ENCODE peak calls at places on chromosomes 5 and 9, in ten cellular contexts. B is body of pancreas; D is pancreas; C is ascending aorta; V is CD8-positive, alpha-beta T cell; J is foreskin keratinocyte; M is psoas muscle; R is colonic mucosa; F is bronchial epithelial cell; H is fibroblast of lung. U is an unnamed sample. For H3K27me3, the result is how much of the 10 kb centered on the place peaks cover.

GRCh38 chr5:175123542-175123941 is 320.4 kb downstream of the DRD1 start:
- DNase-seq in B (no peak), D (no peak), C (no peak), V (no peak), J (no peak), M (no peak), R (no peak), F (no peak), H (no peak), U (no peak)

GRCh38 chr9:77588319-77588937 is 59.7 kb downstream of the GNA14 start:
- DNase-seq in B (no peak), D (no peak), C (no peak), V (no peak), J (peak), M (no peak), R (no peak), F (peak), H (peak), U (peak)

GRCh38 chr5:34533582-34534236 is 122.4 kb upstream of the RAI14 start:
- DNase-seq in B (no peak), D (no peak), C (no peak), V (no peak), J (no peak), M (no peak), R (no peak), F (no peak), H (no peak), U (no peak)

GRCh38 chr5:52831776-52832511 is 44.2 kb downstream of the ITGA1 start:
- DNase-seq in B (no peak), D (no peak), C (no peak), V (no peak), J (no peak), M (no peak), R (no peak), F (no peak), H (no peak), U (no peak)

GRCh38 chr9:127280880-127281660 is 16.5 kb downstream of the GARNL3 start:
- DNase-seq in B (no peak), D (no peak), C (no peak), V (no peak), J (no peak), M (no peak), R (no peak), F (no peak), H (no peak), U (no peak)

GRCh38 chr9:129291041-129291501 is 113.0 kb upstream of the IER5L start:
- DNase-seq in B (no peak), D (peak), C (no peak), V (no peak), J (no peak), M (peak), R (no peak), F (no peak), H (no peak), U (no peak)

GRCh38 chr9:99592834-99593584 is 228.7 kb upstream of the NR4A3 start:
- DNase-seq in B (no peak), D (no peak), C (no peak), V (no peak), J (no peak), M (no peak), R (no peak), F (no peak), H (no peak), U (no peak)

GRCh38 chr5:169107316-169107715 is 193.6 kb downstream of the SLIT3 start:
- DNase-seq in B (no peak), D (no peak), C (no peak), V (no peak), J (no peak), M (no peak), R (no peak), F (no peak), H (no peak), U (no peak)

GRCh38 chr5:154179846-154180710 is 10.5 kb upstream of the GALNT10 start:
- DNase-seq in B (peak), D (no peak), C (no peak), V (peak), J (peak), M (no peak), R (peak), F (peak), H (peak), U (no peak)

GRCh38 chr9:130834371-130835311 is at the start of gene ABL1:
- DNase-seq in B (peak), D (peak), C (peak), V (peak), J (peak), M (peak), R (peak), F (peak), H (peak), U (no peak)

GRCh38 chr5:132460835-132461230 is 29.7 kb downstream of the IRF1 start:
- DNase-seq in B (no peak), D (no peak), C (no peak), V (no peak), J (no peak), M (no peak), R (no peak), F (no peak), H (no peak), U (no peak)

GRCh38 chr9:137156567-137157375 is 13.1 kb downstream of the LRRC26 start:
- DNase-seq in B (no peak), D (no peak), C (no peak), V (peak), J (no peak), M (no peak), R (peak), F (no peak), H (peak), U (no peak)

GRCh38 chr9:2116073-2116472 is 100.9 kb downstream of the SMARCA2 start:
- DNase-seq in B (no peak), D (no peak), C (no peak), V (no peak), J (no peak), M (no peak), R (no peak), F (peak), H (peak), U (no peak)

GRCh38 chr5:133977858-133978257 is 9.4 kb upstream of the C5orf15 start:
- DNase-seq in B (no peak), D (no peak), C (no peak), V (no peak), J (peak), M (no peak), R (no peak), F (peak), H (peak), U (peak)

GRCh38 chr5:4156889-4157288 is 561.3 kb downstream of the IRX1 start:
- DNase-seq in B (no peak), D (no peak), C (no peak), V (no peak), J (peak), M (no peak), R (no peak), F (peak), H (no peak), U (no peak)

GRCh38 chr9:81417885-81418284 is 271.5 kb downstream of the TLE1 start:
- DNase-seq in B (no peak), D (no peak), C (no peak), V (no peak), J (no peak), M (no peak), R (no peak), F (no peak), H (peak), U (no peak)

GRCh38 chr9:87585456-87585855 is 87.8 kb downstream of the DAPK1 start:
- DNase-seq in B (no peak), D (no peak), C (no peak), V (no peak), J (no peak), M (no peak), R (no peak), F (no peak), H (no peak), U (no peak)

GRCh38 chr5:113331201-113331551 is 103.6 kb downstream of the TSSK1B start:
- DNase-seq in B (no peak), D (no peak), C (no peak), V (no peak), J (no peak), M (no peak), R (no peak), F (no peak), H (peak), U (no peak)

GRCh38 chr9:129273941-129274709 is 96.1 kb upstream of the IER5L start:
- DNase-seq in B (peak), D (peak), C (no peak), V (no peak), J (no peak), M (peak), R (no peak), F (no peak), H (no peak), U (no peak)

GRCh38 chr5:116371935-116372334 is 202.7 kb downstream of the SEMA6A start:
- DNase-seq in B (no peak), D (no peak), C (no peak), V (no peak), J (no peak), M (no peak), R (no peak), F (no peak), H (no peak), U (no peak)

GRCh38 chr9:135344915-135345500 is 134.6 kb upstream of the PPP1R26 start:
- DNase-seq in B (no peak), D (peak), C (no peak), V (no peak), J (no peak), M (no peak), R (no peak), F (no peak), H (no peak), U (no peak)

GRCh38 chr9:6931913-6932312 is 174.1 kb downstream of the KDM4C start:
- DNase-seq in B (peak), D (no peak), C (peak), V (peak), J (peak), M (peak), R (no peak), F (peak), H (peak), U (no peak)

GRCh38 chr9:131613346-131613745 is 68.0 kb downstream of the PRRT1B start:
- DNase-seq in B (no peak), D (no peak), C (no peak), V (no peak), J (no peak), M (no peak), R (no peak), F (no peak), H (no peak), U (no peak)

GRCh38 chr5:88687253-88687955 is 195.6 kb downstream of the MEF2C start:
- DNase-seq in B (no peak), D (no peak), C (no peak), V (no peak), J (no peak), M (no peak), R (no peak), F (no peak), H (no peak), U (no peak)

GRCh38 chr5:14138608-14139540 is 4.3 kb upstream of the TRIO start:
- DNase-seq in B (no peak), D (no peak), C (no peak), V (no peak), J (no peak), M (no peak), R (no peak), F (no peak), H (no peak), U (no peak)

GRCh38 chr5:15807861-15808260 is 307.9 kb downstream of the FBXL7 start:
- DNase-seq in B (no peak), D (no peak), C (no peak), V (no peak), J (no peak), M (no peak), R (no peak), F (peak), H (peak), U (no peak)

GRCh38 chr5:191036-191948 is at the start of gene LRRC14B:
- DNase-seq in B (no peak), D (peak), C (peak), V (peak), J (peak), M (peak), R (no peak), F (no peak), H (no peak), U (no peak)

GRCh38 chr5:138722518-138722917 is 30.7 kb upstream of the CTNNA1 start:
- DNase-seq in B (no peak), D (no peak), C (no peak), V (no peak), J (peak), M (no peak), R (no peak), F (peak), H (no peak), U (no peak)

GRCh38 chr5:157611571-157612067 is 36.0 kb upstream of the ADAM19 start:
- DNase-seq in B (no peak), D (no peak), C (no peak), V (no peak), J (no peak), M (no peak), R (no peak), F (no peak), H (no peak), U (no peak)

GRCh38 chr9:76687861-76688374 is 76.3 kb upstream of the PCA3 start:
- DNase-seq in B (no peak), D (no peak), C (peak), V (no peak), J (peak), M (no peak), R (no peak), F (peak), H (peak), U (peak)

GRCh38 chr5:101346906-101347305 is 443.8 kb upstream of the ST8SIA4 start:
- DNase-seq in B (no peak), D (no peak), C (no peak), V (no peak), J (no peak), M (no peak), R (no peak), F (no peak), H (no peak), U (no peak)

GRCh38 chr9:3498691-3499090 is 27.1 kb downstream of the RFX3 start:
- DNase-seq in B (no peak), D (no peak), C (no peak), V (no peak), J (no peak), M (no peak), R (no peak), F (peak), H (peak), U (no peak)

GRCh38 chr9:93020785-93021670 is 37.5 kb upstream of the SUSD3 start:
- DNase-seq in B (no peak), D (no peak), C (no peak), V (no peak), J (no peak), M (no peak), R (no peak), F (no peak), H (no peak), U (no peak)

GRCh38 chr5:95838001-95838520 is 15.5 kb upstream of the GLRX start:
- DNase-seq in B (no peak), D (peak), C (no peak), V (no peak), J (no peak), M (peak), R (no peak), F (no peak), H (no peak), U (no peak)

GRCh38 chr9:29416204-29416603 is 1842.9 kb upstream of the C9orf72 start:
- DNase-seq in B (no peak), D (no peak), C (no peak), V (no peak), J (no peak), M (no peak), R (no peak), F (no peak), H (no peak), U (no peak)

GRCh38 chr9:109536859-109537258 is 38.8 kb upstream of the PTPN3 start:
- DNase-seq in B (no peak), D (no peak), C (no peak), V (no peak), J (no peak), M (no peak), R (no peak), F (no peak), H (no peak), U (no peak)

GRCh38 chr5:139955616-139956283 is 87.3 kb downstream of the NRG2 start:
- DNase-seq in B (no peak), D (no peak), C (no peak), V (no peak), J (no peak), M (no peak), R (no peak), F (no peak), H (no peak), U (no peak)

GRCh38 chr5:111685969-111686368 is 71.0 kb downstream of the NREP start:
- DNase-seq in B (no peak), D (no peak), C (no peak), V (no peak), J (no peak), M (no peak), R (no peak), F (no peak), H (no peak), U (no peak)
- TF ChIP-seq CTCF in B (peak), D (no peak), C (no peak), V (no peak), J (peak), M (peak), R (no peak), F (peak), H (no peak), U (no peak)

GRCh38 chr9:118929317-118929716 is 439.9 kb downstream of the BRINP1 start:
- DNase-seq in B (no peak), D (no peak), C (no peak), V (no peak), J (peak), M (no peak), R (no peak), F (peak), H (no peak), U (peak)
- H3K27me3 ChIP-seq in B (under half), D (under half), C (under half), V (under half), J (under half), M (under half), R (under half), F (under half), H (under half), U (under half)

GRCh38 chr5:160118349-160119141 is 705 bp downstream of the PWWP2A start:
- DNase-seq in B (peak), D (peak), C (no peak), V (peak), J (no peak), M (peak), R (peak), F (no peak), H (peak), U (no peak)

GRCh38 chr5:160116991-160117390 is 2.3 kb downstream of the PWWP2A start:
- DNase-seq in B (no peak), D (no peak), C (no peak), V (no peak), J (no peak), M (no peak), R (no peak), F (no peak), H (no peak), U (no peak)

GRCh38 chr5:160119905-160120266 is 636 bp upstream of the PWWP2A start:
- DNase-seq in B (no peak), D (no peak), C (no peak), V (no peak), J (no peak), M (no peak), R (no peak), F (no peak), H (no peak), U (no peak)

DNA sequence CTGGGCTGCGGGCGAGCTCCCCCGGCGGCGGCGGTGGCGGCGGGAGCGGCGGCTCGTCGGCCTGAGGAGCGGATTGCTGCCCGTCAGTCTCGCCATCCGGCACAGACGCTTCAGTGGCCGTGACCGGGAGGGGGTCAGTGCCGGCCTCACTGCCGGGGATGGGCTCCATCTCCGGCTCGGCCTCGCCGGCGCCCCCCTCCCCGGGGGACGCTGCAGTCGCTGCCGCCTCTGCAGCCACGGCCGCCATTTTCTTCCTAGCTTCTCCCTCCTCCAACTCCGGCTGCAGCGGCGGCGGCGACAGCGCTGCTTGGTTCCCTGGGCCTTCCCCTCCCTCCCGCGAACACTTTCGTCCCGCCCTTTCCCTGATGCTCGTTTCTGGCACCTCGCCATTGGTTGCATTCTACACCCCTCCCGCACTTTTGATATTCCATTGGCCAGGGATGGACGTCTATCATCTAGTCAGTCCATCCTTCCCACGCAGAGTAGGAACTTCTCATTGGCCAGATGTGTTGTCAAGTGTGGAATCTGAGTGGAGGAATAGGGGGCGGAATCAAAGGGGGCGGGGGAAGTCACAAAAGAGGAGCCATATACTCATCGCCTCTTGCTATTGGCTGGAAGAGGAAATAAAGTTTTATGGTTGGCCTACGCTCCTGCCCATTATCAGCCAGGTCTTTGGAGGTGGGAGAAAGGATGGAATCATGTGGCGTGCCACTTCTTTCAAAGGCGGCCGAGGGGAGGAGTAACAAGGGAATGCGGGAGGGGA is at the start of gene PWWP2A:
- DNase-seq in B (peak), D (peak), C (peak), V (peak), J (peak), M (peak), R (peak), F (peak), H (peak), U (peak)
- TF ChIP-seq CTCF in B (peak), D (no peak), C (peak), V (no peak), J (peak), M (peak), R (no peak), F (no peak), H (no peak), U (peak)

GRCh38 chr5:83099445-83099844 is 22.1 kb downstream of the XRCC4 start:
- DNase-seq in B (no peak), D (no peak), C (no peak), V (no peak), J (no peak), M (no peak), R (no peak), F (no peak), H (no peak), U (no peak)
- H3K27me3 ChIP-seq in B (under half), D (under half), C (under half), V (under half), J (under half), M (under half), R (under half), F (under half), H (under half), U (under half)

GRCh38 chr9:72598639-72599038 is 77.2 kb downstream of the TMC1 start:
- DNase-seq in B (no peak), D (no peak), C (no peak), V (no peak), J (no peak), M (no peak), R (no peak), F (no peak), H (no peak), U (no peak)

GRCh38 chr9:72600671-72601070 is 79.3 kb downstream of the TMC1 start:
- DNase-seq in B (no peak), D (no peak), C (no peak), V (no peak), J (no peak), M (no peak), R (no peak), F (no peak), H (no peak), U (no peak)

GRCh38 chr9:72601595-72601994 is 80.2 kb downstream of the TMC1 start:
- DNase-seq in B (no peak), D (no peak), C (no peak), V (no peak), J (no peak), M (no peak), R (no peak), F (no peak), H (no peak), U (no peak)

GRCh38 chr9:72597606-72598005 is 76.2 kb downstream of the TMC1 start:
- DNase-seq in B (no peak), D (no peak), C (no peak), V (no peak), J (no peak), M (no peak), R (no peak), F (no peak), H (no peak), U (no peak)

GRCh38 chr9:72599874-72600534 is 78.6 kb downstream of the TMC1 start:
- DNase-seq in B (no peak), D (no peak), C (no peak), V (no peak), J (peak), M (no peak), R (no peak), F (peak), H (no peak), U (no peak)
- TF ChIP-seq CTCF in B (no peak), D (no peak), C (no peak), V (no peak), J (peak), M (no peak), R (no peak), F (no peak), H (no peak), U (no peak)

GRCh38 chr9:96029722-96030515 is 154.4 kb downstream of the ERCC6L2 start:
- DNase-seq in B (no peak), D (peak), C (no peak), V (no peak), J (no peak), M (no peak), R (no peak), F (no peak), H (no peak), U (no peak)
- H3K27me3 ChIP-seq in B (under half), D (under half), C (under half), V (under half), J (under half), M (under half), R (under half), F (under half), H (under half), U (under half)

GRCh38 chr5:167903243-167903642 is 388.2 kb upstream of the WWC1 start:
- DNase-seq in B (no peak), D (no peak), C (no peak), V (no peak), J (no peak), M (no peak), R (no peak), F (no peak), H (no peak), U (no peak)
- TF ChIP-seq CTCF in B (no peak), D (no peak), C (no peak), V (no peak), J (no peak), M (no peak), R (no peak), F (no peak), H (no peak), U (no peak)

U was measured in BJ.